ENCODE peak calls at places on chromosomes 1 and 21, in six cellular contexts. D is stomach, G is A549, O is tibial nerve, Y is ovary, W is SK-N-SH. T is an unnamed sample.

GRCh38 chr1:146051452-146051852 is 29.9 kb upstream of the HJV start:
- DNase-seq in G (no peak), Y (no peak), D (no peak), W (no peak), O (no peak), T (no peak)

GRCh38 chr21:45525910-45526306 is 16.3 kb downstream of the SLC19A1 start:
- DNase-seq in O (peak), G (no peak), Y (peak), W (no peak), D (peak), T (peak)

GRCh38 chr1:65670518-65670917 is 122.2 kb upstream of the PDE4B start:
- DNase-seq in G (no peak), W (no peak), D (no peak), O (no peak), Y (no peak), T (no peak)

GRCh38 chr1:17893891-17894631 is 138.9 kb downstream of the ACTL8 start:
- DNase-seq in G (no peak), Y (no peak), D (no peak), O (no peak), W (no peak), T (no peak)

GRCh38 chr1:8510041-8510823 is 192.3 kb downstream of the SLC45A1 start:
- DNase-seq in D (no peak), O (no peak), Y (peak), W (no peak), G (no peak), T (no peak)

GRCh38 chr1:6508154-6508875 is 16.8 kb upstream of the PLEKHG5 start:
- DNase-seq in W (peak), O (no peak), D (no peak), G (no peak), Y (no peak), T (no peak)

GRCh38 chr1:109271458-109271857 is 11.5 kb downstream of the PSRC1 start:
- DNase-seq in O (no peak), Y (no peak), G (no peak), D (no peak), W (no peak), T (no peak)

GRCh38 chr1:45884700-45885099 is 81.3 kb downstream of the MAST2 start:
- DNase-seq in G (no peak), Y (no peak), D (no peak), O (no peak), W (no peak), T (no peak)

GRCh38 chr1:185245466-185245865 is 71.6 kb downstream of the IVNS1ABP start:
- DNase-seq in D (no peak), Y (no peak), W (no peak), O (no peak), G (no peak), T (no peak)

GRCh38 chr1:185250063-185250462 is 67.0 kb downstream of the IVNS1ABP start:
- DNase-seq in Y (no peak), G (no peak), O (no peak), D (no peak), W (no peak), T (no peak)

GRCh38 chr1:185244015-185244747 is 72.9 kb downstream of the IVNS1ABP start:
- DNase-seq in D (no peak), Y (no peak), O (no peak), W (no peak), G (no peak), T (no peak)

GRCh38 chr1:185249563-185249962 is 67.5 kb downstream of the IVNS1ABP start:
- DNase-seq in Y (no peak), W (no peak), D (no peak), G (no peak), O (no peak), T (no peak)
- TF ChIP-seq EP300 in Y (no peak), W (no peak), D (no peak), G (no peak), O (no peak), T (no peak)

DNA sequence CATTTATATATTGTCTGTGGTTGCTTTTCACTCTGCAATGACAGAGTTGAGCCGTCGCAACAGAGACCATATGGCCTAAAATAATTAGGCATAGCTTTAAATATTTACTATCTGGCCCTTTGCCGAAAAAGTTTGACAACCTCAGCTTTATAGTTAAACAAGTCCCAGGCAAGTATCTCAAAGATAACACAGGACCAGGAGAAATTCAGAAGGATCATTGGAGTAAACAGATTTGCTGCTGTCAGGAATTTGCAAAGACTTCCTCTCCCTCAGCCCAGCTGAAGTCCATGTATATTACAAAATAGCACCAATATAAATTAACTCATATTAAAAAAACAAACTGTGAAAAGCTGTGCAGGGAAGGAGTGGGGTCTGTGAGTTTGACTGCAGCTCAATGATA is 34.3 kb downstream of the NID1 start:
- DNase-seq in D (no peak), G (no peak), W (no peak), O (no peak), Y (no peak), T (no peak)
- TF ChIP-seq CTCF in D (no peak), G (no peak), W (no peak), O (no peak), Y (no peak), T (no peak)

GRCh38 chr1:173416034-173416433 is 61.1 kb upstream of the PRDX6 start:
- DNase-seq in D (no peak), Y (no peak), G (no peak), O (no peak), W (no peak), T (no peak)

GRCh38 chr1:173415490-173415889 is 61.6 kb upstream of the PRDX6 start:
- DNase-seq in W (no peak), Y (no peak), D (no peak), O (no peak), G (no peak), T (no peak)

GRCh38 chr1:173417563-173417962 is 59.6 kb upstream of the PRDX6 start:
- DNase-seq in G (no peak), O (no peak), Y (no peak), D (no peak), W (no peak), T (no peak)

GRCh38 chr1:173420330-173420806 is 56.8 kb upstream of the PRDX6 start:
- DNase-seq in W (peak), D (peak), G (peak), O (no peak), Y (peak), T (peak)

DNA sequence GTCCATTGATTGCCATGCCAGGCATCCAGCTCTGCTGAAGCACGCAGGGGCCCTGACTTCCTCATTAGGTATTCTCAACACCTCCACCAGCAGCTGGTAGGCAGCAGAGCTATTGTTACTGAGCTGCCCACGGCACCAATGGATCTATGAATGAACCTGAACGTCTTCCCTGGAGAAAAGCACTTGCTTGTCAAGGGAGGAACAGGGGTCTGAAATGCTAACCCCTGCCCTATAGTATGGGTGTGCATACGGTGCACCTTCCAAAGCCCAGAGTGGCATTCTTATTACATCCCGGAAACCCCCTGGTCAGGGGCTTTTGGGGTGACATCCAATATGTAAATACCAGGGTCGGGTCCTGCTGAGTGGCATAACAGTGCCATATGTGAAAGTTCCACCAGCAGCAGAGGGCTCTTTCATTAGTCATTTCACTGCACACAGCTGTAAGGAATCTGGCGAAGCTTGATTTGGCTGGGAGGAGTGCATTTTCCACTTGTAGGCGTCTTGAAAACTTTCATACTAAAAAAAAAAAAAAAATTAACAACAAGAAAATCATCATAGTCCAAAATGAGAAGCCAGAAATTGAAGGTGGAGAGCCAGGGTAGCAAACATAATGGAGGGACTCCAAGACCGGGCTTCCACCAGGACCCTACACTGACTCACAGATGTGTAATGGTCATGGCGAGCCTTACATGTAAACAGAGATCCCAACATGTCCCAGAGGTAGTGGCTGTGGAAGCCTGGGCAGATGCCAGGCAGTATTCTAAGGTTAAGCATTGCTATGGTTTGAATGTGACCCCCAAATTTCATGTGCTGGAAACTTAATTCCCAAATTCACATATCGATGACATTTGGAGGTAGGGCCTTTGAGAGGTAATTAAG is 58.8 kb upstream of the PRDX6 start:
- DNase-seq in D (no peak), O (no peak), G (no peak), W (no peak), Y (no peak), T (no peak)
- TF ChIP-seq EP300 in D (no peak), O (no peak), G (no peak), W (no peak), Y (no peak), T (no peak)

DNA sequence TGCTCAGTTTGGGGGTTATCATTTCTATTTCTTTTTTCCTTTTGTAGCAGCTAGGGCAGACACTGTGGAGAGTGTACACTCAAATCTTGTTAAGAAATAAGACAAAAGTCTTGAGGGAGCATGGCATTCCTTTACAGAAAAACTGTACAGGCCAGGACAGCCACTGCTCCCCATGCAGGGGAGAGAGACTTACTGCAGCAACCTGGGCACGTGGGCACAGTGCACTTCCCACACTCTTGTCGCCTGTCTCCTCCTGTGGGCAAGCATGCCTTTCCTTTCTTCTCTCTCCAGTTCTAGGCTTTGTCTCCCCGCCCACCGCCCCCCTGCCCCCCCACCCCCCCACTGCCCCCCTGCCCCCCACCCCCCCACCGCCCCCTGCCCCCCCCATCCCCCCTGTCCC is 51.9 kb downstream of the PHC2 start:
- DNase-seq in G (no peak), O (no peak), Y (no peak), W (no peak), D (no peak), T (no peak)
- TF ChIP-seq CTCF in G (no peak), O (no peak), Y (no peak), W (no peak), D (no peak), T (no peak)

GRCh38 chr1:174956976-174957375 is 42.8 kb upstream of the CACYBP start:
- DNase-seq in G (no peak), Y (no peak), D (no peak), O (no peak), W (no peak), T (no peak)

GRCh38 chr1:174953657-174954435 is 45.9 kb upstream of the CACYBP start:
- DNase-seq in D (no peak), G (no peak), O (no peak), W (peak), Y (no peak), T (no peak)

GRCh38 chr1:174957829-174958228 is 41.9 kb upstream of the CACYBP start:
- DNase-seq in D (no peak), G (no peak), W (no peak), O (no peak), Y (no peak), T (no peak)

GRCh38 chr1:174954686-174955669 is 44.8 kb upstream of the CACYBP start:
- DNase-seq in G (no peak), Y (no peak), D (no peak), O (no peak), W (no peak), T (no peak)

DNA sequence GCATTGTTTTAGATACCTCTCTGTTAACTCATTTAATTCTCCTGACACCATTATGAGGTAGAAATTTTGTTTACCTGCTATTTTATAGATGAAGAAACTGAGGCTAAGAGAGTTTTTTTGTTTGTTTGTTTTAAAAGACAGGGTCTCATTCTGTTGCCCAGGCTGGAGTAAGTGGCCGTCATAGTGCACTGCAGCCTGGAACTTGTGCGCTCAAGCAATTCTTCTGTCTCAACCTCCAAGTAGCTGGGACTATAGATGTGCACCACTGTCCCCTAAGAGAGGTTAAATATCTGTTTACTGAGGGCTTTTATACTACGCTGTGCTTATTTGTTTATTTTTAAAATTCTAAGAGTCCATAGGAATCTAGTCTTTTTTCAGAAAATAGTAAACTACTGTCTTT is 43.7 kb upstream of the CACYBP start:
- DNase-seq in Y (no peak), W (no peak), D (no peak), G (no peak), O (no peak), T (no peak)
- TF ChIP-seq EP300 in Y (no peak), W (no peak), D (no peak), G (no peak), O (no peak), T (no peak)

DNA sequence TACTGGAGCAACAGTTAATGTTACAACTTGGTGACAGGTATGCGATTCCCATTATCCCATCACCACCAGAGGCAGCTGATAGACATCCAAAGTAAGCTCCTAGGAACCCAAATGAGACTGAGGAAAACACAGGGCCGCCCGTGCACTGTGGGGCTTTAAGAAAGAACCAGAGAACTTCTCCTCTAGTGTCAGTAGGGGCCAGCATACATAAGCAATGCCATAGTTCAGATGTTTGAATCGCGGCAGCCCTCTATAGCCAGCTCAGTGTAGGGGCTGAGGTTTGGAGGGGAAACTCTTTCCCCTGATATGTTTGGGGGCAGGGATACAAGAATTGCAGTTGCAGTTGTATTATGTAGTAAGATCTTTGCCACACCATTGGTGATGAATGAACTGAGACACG is 593.3 kb upstream of the NCAM2 start:
- DNase-seq in O (no peak), Y (no peak), G (no peak), W (no peak), D (no peak), T (no peak)
- TF ChIP-seq CTCF in O (no peak), Y (no peak), G (no peak), W (no peak), D (no peak), T (no peak)

GRCh38 chr1:168623838-168624237 is 47.4 kb downstream of the XCL1 start:
- DNase-seq in W (no peak), D (no peak), G (no peak), O (no peak), Y (no peak), T (no peak)
- TF ChIP-seq EP300 in W (no peak), D (no peak), G (no peak), O (no peak), Y (no peak), T (no peak)

GRCh38 chr1:234998174-234998741 is 130.4 kb downstream of the TOMM20 start:
- DNase-seq in Y (no peak), G (peak), W (no peak), D (peak), O (no peak), T (peak)
- TF ChIP-seq CTCF in Y (no peak), G (no peak), W (no peak), D (no peak), O (no peak), T (no peak)

GRCh38 chr1:50976890-50977574 is 7.0 kb downstream of the CDKN2C start:
- DNase-seq in D (no peak), W (peak), G (no peak), Y (peak), O (no peak), T (no peak)

GRCh38 chr1:50978852-50979781 is 9.1 kb downstream of the CDKN2C start:
- DNase-seq in D (no peak), W (peak), O (no peak), G (no peak), Y (no peak), T (no peak)

GRCh38 chr1:50979964-50980363 is 9.9 kb downstream of the CDKN2C start:
- DNase-seq in G (no peak), O (no peak), D (no peak), W (no peak), Y (no peak), T (no peak)

GRCh38 chr1:50977575-50978143 is 7.6 kb downstream of the CDKN2C start:
- DNase-seq in G (no peak), D (peak), Y (peak), W (peak), O (no peak), T (peak)

DNA sequence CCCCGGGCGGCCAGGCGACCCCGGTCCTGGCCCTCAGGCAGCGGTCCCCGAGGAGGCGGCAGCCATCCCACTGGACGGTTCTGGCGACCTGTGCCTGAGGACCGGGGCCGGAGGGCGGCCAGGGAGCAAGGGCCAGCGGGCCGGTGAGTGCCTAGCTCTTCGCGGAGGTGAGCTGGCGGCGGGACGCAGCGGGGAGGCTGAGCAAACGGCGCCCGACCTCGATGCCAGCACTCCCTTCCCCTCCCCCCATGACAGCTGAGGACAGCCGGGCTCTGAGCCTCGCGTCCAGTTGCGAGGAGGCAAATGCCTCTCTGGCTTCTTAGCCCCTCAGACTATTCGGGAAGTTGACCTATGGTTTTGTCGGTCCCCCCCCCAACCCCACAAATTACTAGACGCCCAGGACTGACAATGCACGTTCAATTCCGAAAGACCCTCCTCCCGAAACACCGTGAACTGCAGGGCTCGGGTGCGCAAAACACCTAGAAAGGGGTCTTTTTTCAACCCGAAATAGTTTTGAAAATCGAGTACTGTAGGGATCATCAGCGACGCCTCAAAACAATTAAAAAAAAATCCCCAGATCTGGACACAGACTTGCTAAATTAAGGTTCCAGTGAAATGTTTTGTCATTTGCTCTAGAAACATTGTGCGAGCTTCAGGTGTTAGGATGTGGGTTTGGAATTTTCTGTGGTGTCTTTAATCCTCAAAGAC is 8.3 kb downstream of the CDKN2C start:
- DNase-seq in D (peak), Y (peak), W (peak), O (no peak), G (no peak), T (no peak)
- TF ChIP-seq EP300 in D (no peak), Y (no peak), W (no peak), O (no peak), G (no peak), T (no peak)